ENCODE peak calls at places on chromosome 12, in five cellular contexts. S is cardiac septum, M is NCI-H524 treated with DMSO at 0.1 percent for 48 hours, D is GDM1, A is prostate gland. C is an unnamed sample.

GRCh38 chr12:47318963-47319362 is 239.2 kb upstream of the AMIGO2 start:
- DNase-seq in S (no peak), M (no peak), D (no peak), A (no peak), C (no peak)

GRCh38 chr12:48489012-48489411 is 6.7 kb downstream of the C12orf54 start:
- DNase-seq in S (no peak), M (no peak), D (no peak), A (peak; percentile 9), C (no peak)

GRCh38 chr12:48110691-48111315 is 4.9 kb upstream of the SENP1 start:
- DNase-seq in S (no peak), M (no peak), D (no peak), A (no peak), C (no peak)

GRCh38 chr12:114764516-114764915 is 80.5 kb upstream of the TBX3 start:
- DNase-seq in S (no peak), M (no peak), D (no peak), A (no peak), C (no peak)

GRCh38 chr12:64566122-64566521 is 44.2 kb upstream of the RASSF3 start:
- DNase-seq in S (no peak), M (no peak), D (no peak), A (no peak), C (no peak)

GRCh38 chr12:55906056-55906455 is 21.6 kb downstream of the PYM1 start:
- DNase-seq in S (no peak), M (no peak), D (no peak), A (no peak), C (no peak)

GRCh38 chr12:30999723-31000122 is 73.2 kb downstream of the TSPAN11 start:
- DNase-seq in S (peak; percentile 12), M (no peak), D (no peak), A (no peak), C (no peak)

GRCh38 chr12:7162691-7163114 is 26.8 kb upstream of the PEX5 start:
- DNase-seq in S (no peak), M (no peak), D (no peak), A (peak; percentile 24), C (peak; percentile 81)

GRCh38 chr12:45234134-45234865 is 18.4 kb downstream of the ANO6 start:
- DNase-seq in S (no peak), M (no peak), D (no peak), A (peak; percentile 20), C (no peak)

C was measured in head of caudate nucleus.